ENCODE peak calls at places on chromosomes 13 and 19, in seven cellular contexts. W, O, G, R, N, Y and P are unnamed samples.

GRCh38 chr13:63124863-63125262 is 1709.2 kb upstream of the PCDH20 start:
- DNase-seq in W (peak; percentile 60), O (no peak), G (peak; percentile 5), R (no peak), N (no peak), Y (no peak), P (peak; percentile 18)

GRCh38 chr19:5956728-5957127 is 21.2 kb downstream of the RANBP3 start:
- DNase-seq in W (no peak), O (no peak), G (no peak), R (no peak), N (no peak), Y (no peak), P (no peak)

GRCh38 chr19:29559743-29560142 is 33.9 kb downstream of the VSTM2B start:
- DNase-seq in W (no peak), O (no peak), G (no peak), R (no peak), N (no peak), Y (no peak), P (no peak)

GRCh38 chr19:48319647-48320537 is 5.5 kb upstream of the EMP3 start:
- DNase-seq in W (peak; percentile 75), O (peak; percentile 89), G (peak; percentile 64), R (no peak), N (peak; percentile 78), Y (no peak), P (peak; percentile 66)

GRCh38 chr13:99425485-99426341 is 75.6 kb upstream of the TM9SF2 start:
- DNase-seq in W (no peak), O (no peak), G (no peak), R (peak; percentile 90), N (no peak), Y (no peak), P (no peak)

GRCh38 chr13:45015300-45015699 is 26.0 kb downstream of the GPALPP1 start:
- DNase-seq in W (peak; percentile 73), O (no peak), G (no peak), R (no peak), N (no peak), Y (no peak), P (no peak)

GRCh38 chr19:6065685-6066365 is 44.5 kb downstream of the RFX2 start:
- DNase-seq in W (peak; percentile 30), O (peak; percentile 66), G (peak; percentile 87), R (no peak), N (peak; percentile 87), Y (no peak), P (no peak)

GRCh38 chr13:113299951-113300350 is 2.9 kb downstream of the LAMP1 start:
- DNase-seq in W (no peak), O (no peak), G (peak; percentile 91), R (peak; percentile 39), N (no peak), Y (no peak), P (no peak)

GRCh38 chr19:11673608-11674041 is 65.1 kb downstream of the ZNF823 start:
- DNase-seq in W (peak; percentile 55), O (no peak), G (peak; percentile 68), R (no peak), N (peak; percentile 37), Y (peak; percentile 44), P (no peak)

GRCh38 chr19:16051254-16052025 is 24.9 kb upstream of the TPM4 start:
- DNase-seq in W (no peak), O (no peak), G (no peak), R (no peak), N (peak; percentile 48), Y (no peak), P (peak; percentile 51)

GRCh38 chr19:19531951-19532805 is 3.5 kb downstream of the YJEFN3 start:
- DNase-seq in W (peak; percentile 44), O (peak; percentile 41), G (peak; percentile 30), R (no peak), N (peak; percentile 80), Y (no peak), P (no peak)

GRCh38 chr13:79625517-79625916 is 144.6 kb downstream of the NDFIP2 start:
- DNase-seq in W (no peak), O (no peak), G (no peak), R (no peak), N (no peak), Y (no peak), P (no peak)

GRCh38 chr19:12705169-12705568 is 8.7 kb upstream of the FBXW9 start:
- DNase-seq in W (no peak), O (no peak), G (no peak), R (no peak), N (no peak), Y (no peak), P (no peak)

GRCh38 chr13:26486550-26486949 is 70.9 kb upstream of the WASF3 start:
- DNase-seq in W (no peak), O (no peak), G (no peak), R (no peak), N (no peak), Y (no peak), P (no peak)
- TF ChIP-seq CEBPB in W (no peak), O (no peak), G (no peak), R (no peak), N (no peak), Y (no peak), P (no peak)

GRCh38 chr19:44814132-44814470 is 5.2 kb downstream of the BCAM start:
- DNase-seq in W (no peak), O (no peak), G (no peak), R (no peak), N (no peak), Y (no peak), P (no peak)
- TF ChIP-seq CEBPB in W (no peak), O (no peak), G (no peak), R (no peak), N (no peak), Y (no peak), P (no peak)

DNA sequence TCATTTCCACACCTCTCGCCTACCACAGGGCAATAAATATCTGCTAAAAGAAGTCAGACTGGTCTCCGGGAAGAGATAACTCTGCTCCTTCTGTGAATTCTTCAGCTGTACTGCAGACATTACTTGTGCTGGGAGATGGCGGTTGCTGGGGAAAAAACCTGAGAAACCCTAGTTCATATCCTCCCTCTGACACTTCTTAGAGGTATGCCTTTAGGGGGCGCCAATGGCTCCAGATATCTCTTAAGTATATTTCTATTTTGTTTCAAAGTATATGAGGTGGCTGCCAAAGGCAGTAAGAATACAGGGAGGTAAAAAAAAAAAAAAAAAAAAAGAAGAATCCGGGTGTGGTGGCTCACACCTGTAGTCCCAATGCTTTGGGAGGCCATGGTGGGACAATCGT is 175.2 kb downstream of the PAN3 start:
- DNase-seq in W (peak; percentile 57), O (no peak), G (no peak), R (no peak), N (no peak), Y (no peak), P (peak; percentile 28)
- TF ChIP-seq CEBPB in W (no peak), O (no peak), G (no peak), R (no peak), N (no peak), Y (no peak), P (no peak)

GRCh38 chr19:45641274-45642105 is 2.3 kb upstream of the EML2 start:
- DNase-seq in W (peak; percentile 41), O (peak; percentile 97), G (peak; percentile 90), R (peak; percentile 95), N (peak; percentile 83), Y (peak; percentile 92), P (peak; percentile 97)
- TF ChIP-seq CEBPB in W (no peak), O (no peak), G (no peak), R (no peak), N (no peak), Y (no peak), P (no peak)

GRCh38 chr13:77874406-77874805 is 44.2 kb downstream of the EDNRB start:
- DNase-seq in W (peak; percentile 80), O (no peak), G (no peak), R (no peak), N (no peak), Y (no peak), P (no peak)
- TF ChIP-seq CEBPB in W (no peak), O (no peak), G (no peak), R (no peak), N (no peak), Y (no peak), P (no peak)

GRCh38 chr19:1873524-1874473 is 10.4 kb upstream of the KLF16 start:
- DNase-seq in W (no peak), O (no peak), G (no peak), R (no peak), N (peak; percentile 57), Y (no peak), P (no peak)
- TF ChIP-seq CEBPB in W (no peak), O (no peak), G (no peak), R (no peak), N (no peak), Y (no peak), P (no peak)